ENCODE peak calls at places on chromosomes 4 and X, in seven cellular contexts. V is activated CD4-positive, alpha-beta T cell treated with anti-CD3 and anti-CD28 coated beads, Interleukin-2, amount 10 ng/mL, durations not matched to agents 7 days and 5 days; Q is osteoblast; B is NCI-H510A treated with DMSO at 0.1 percent for 48 hours; I is NCI-H187; X is SK-N-DZ; K is AG08396. P is an unnamed sample.

GRCh38 chrX:1554469-1555210 is 17.7 kb upstream of the P2RY8 start:
- DNase-seq in K (no peak), V (peak; percentile 87), Q (no peak), B (no peak), I (no peak), X (no peak), P (no peak)

GRCh38 chr4:94406668-94407437 is 44.9 kb upstream of the PDLIM5 start:
- DNase-seq in B (peak; percentile 81), Q (peak; percentile 32), K (peak; percentile 25), V (peak; percentile 66), X (peak; percentile 69), I (no peak), P (peak; percentile 85)

GRCh38 chr4:5956285-5957021 is 61.8 kb downstream of the C4orf50 start:
- DNase-seq in X (peak; percentile 52), B (peak; percentile 83), I (peak; percentile 98), K (no peak), Q (no peak), V (no peak), P (no peak)

GRCh38 chr4:112170451-112170993 is 25.3 kb downstream of the FAM241A start:
- DNase-seq in X (no peak), B (no peak), Q (peak; percentile 87), V (no peak), K (peak; percentile 59), I (no peak), P (peak; percentile 16)

GRCh38 chr4:95465010-95465409 is 83.8 kb downstream of the UNC5C start:
- DNase-seq in I (no peak), Q (peak; percentile 18), X (no peak), K (no peak), V (no peak), B (no peak), P (no peak)

GRCh38 chrX:101550362-101550761 is at the start of gene ARMCX1:
- DNase-seq in I (peak; percentile 2), V (peak; percentile 6), X (peak; percentile 59), K (peak; percentile 78), Q (peak; percentile 87), B (peak; percentile 54), P (peak; percentile 18)

GRCh38 chrX:2928583-2929434 is at the start of gene ARSD:
- DNase-seq in X (no peak), I (no peak), Q (peak; percentile 96), V (peak; percentile 44), K (peak; percentile 92), B (peak; percentile 59), P (peak; percentile 88)

GRCh38 chr4:185559913-185560281 is 24.6 kb upstream of the PDLIM3 start:
- DNase-seq in X (no peak), B (no peak), Q (no peak), K (no peak), V (no peak), I (no peak), P (peak; percentile 14)

GRCh38 chrX:83845397-83845796 is 15.5 kb upstream of the CYLC1 start:
- DNase-seq in X (peak; percentile 49), I (no peak), K (peak; percentile 18), B (peak; percentile 15), V (no peak), Q (peak; percentile 78), P (peak; percentile 58)

GRCh38 chr4:133355636-133356035 is 206.5 kb downstream of the PCDH10 start:
- DNase-seq in X (no peak), I (no peak), B (no peak), K (no peak), V (no peak), Q (no peak), P (no peak)

GRCh38 chrX:38375888-38376287 is 23.5 kb downstream of the OTC start:
- DNase-seq in X (no peak), I (no peak), V (peak; percentile 5), Q (no peak), B (peak; percentile 25), K (peak; percentile 8), P (no peak)

GRCh38 chr4:88731359-88731758 is 33.7 kb upstream of the NAP1L5 start:
- DNase-seq in X (no peak), V (no peak), I (no peak), K (no peak), B (no peak), Q (no peak), P (no peak)

GRCh38 chr4:137909910-137910309 is 332.2 kb downstream of the SLC7A11 start:
- DNase-seq in I (no peak), B (no peak), V (no peak), Q (no peak), X (peak; percentile 5), K (no peak), P (no peak)

GRCh38 chrX:55057691-55058249 is 17.1 kb upstream of the PAGE2B start:
- DNase-seq in K (peak; percentile 32), I (no peak), B (peak; percentile 15), Q (no peak), V (peak; percentile 27), X (peak; percentile 29), P (no peak)

GRCh38 chr4:94763500-94763899 is 5.7 kb downstream of the BMPR1B start:
- DNase-seq in Q (no peak), X (peak; percentile 59), V (no peak), K (no peak), B (no peak), I (no peak), P (no peak)

GRCh38 chr4:128832253-128832641 is 22.7 kb downstream of the JADE1 start:
- DNase-seq in X (no peak), Q (no peak), B (no peak), I (no peak), K (no peak), V (no peak), P (no peak)

GRCh38 chr4:2871911-2872310 is 28.3 kb downstream of the ADD1 start:
- DNase-seq in V (no peak), I (no peak), Q (no peak), B (peak; percentile 9), K (no peak), X (no peak), P (no peak)

GRCh38 chr4:87853108-87853507 is 20.3 kb downstream of the MEPE start:
- DNase-seq in B (peak; percentile 65), Q (peak; percentile 73), V (peak; percentile 14), K (peak; percentile 31), I (no peak), X (peak; percentile 21), P (peak; percentile 84)

GRCh38 chr4:16858275-16858752 is 40.1 kb downstream of the LDB2 start:
- DNase-seq in X (no peak), K (peak; percentile 17), I (no peak), V (no peak), B (no peak), Q (no peak), P (no peak)

GRCh38 chrX:49915352-49916222 is 6.8 kb upstream of the CLCN5 start:
- DNase-seq in X (peak; percentile 48), B (peak; percentile 50), K (peak; percentile 66), V (peak; percentile 66), I (no peak), Q (peak; percentile 90), P (peak; percentile 71)

GRCh38 chr4:168163106-168163505 is 70.8 kb downstream of the ANXA10 start:
- DNase-seq in X (no peak), Q (no peak), I (no peak), B (no peak), V (no peak), K (no peak), P (no peak)